ENCODE peak calls at places on chromosomes 12 and 14, in nine cellular contexts. One of them, this sample, is unnamed.

GRCh38 chr14:94596361-94596760 is 15.1 kb downstream of the SERPINA5 start:
- DNase-seq in HS-27A: no peak
- DNase-seq in activated CD8-positive, alpha-beta memory T cell treated with anti-CD3 and anti-CD28 coated beads for 1 hour: no peak
- DNase-seq in GM20000: no peak
- DNase-seq in head of caudate nucleus: no peak
- DNase-seq in left cardiac atrium: no peak
- DNase-seq in NCI-H2081: no peak
- DNase-seq in germinal center: no peak
- DNase-seq in GM23248: no peak
- DNase-seq in this sample: no peak

GRCh38 chr12:53048033-53048779 is 1.7 kb upstream of the TNS2 start:
- DNase-seq in HS-27A: peak; percentile 66
- DNase-seq in activated CD8-positive, alpha-beta memory T cell treated with anti-CD3 and anti-CD28 coated beads for 1 hour: no peak
- DNase-seq in GM20000: no peak
- DNase-seq in head of caudate nucleus: peak; percentile 65
- DNase-seq in left cardiac atrium: peak; percentile 74
- DNase-seq in NCI-H2081: no peak
- DNase-seq in germinal center: no peak
- DNase-seq in GM23248: peak; percentile 59
- DNase-seq in this sample: no peak

GRCh38 chr12:40192704-40193255 is 32.0 kb upstream of the LRRK2 start:
- DNase-seq in HS-27A: no peak
- DNase-seq in activated CD8-positive, alpha-beta memory T cell treated with anti-CD3 and anti-CD28 coated beads for 1 hour: no peak
- DNase-seq in GM20000: peak; percentile 42
- DNase-seq in head of caudate nucleus: no peak
- DNase-seq in left cardiac atrium: no peak
- DNase-seq in NCI-H2081: no peak
- DNase-seq in germinal center: peak; percentile 23
- DNase-seq in GM23248: no peak
- DNase-seq in this sample: no peak

GRCh38 chr14:72946491-72946890 is 20.2 kb downstream of the DCAF4 start:
- DNase-seq in HS-27A: no peak
- DNase-seq in activated CD8-positive, alpha-beta memory T cell treated with anti-CD3 and anti-CD28 coated beads for 1 hour: no peak
- DNase-seq in GM20000: no peak
- DNase-seq in head of caudate nucleus: no peak
- DNase-seq in left cardiac atrium: no peak
- DNase-seq in NCI-H2081: no peak
- DNase-seq in germinal center: no peak
- DNase-seq in GM23248: no peak
- DNase-seq in this sample: no peak

GRCh38 chr12:93093243-93093642 is 164.1 kb upstream of the EEA1 start:
- DNase-seq in HS-27A: no peak
- DNase-seq in activated CD8-positive, alpha-beta memory T cell treated with anti-CD3 and anti-CD28 coated beads for 1 hour: no peak
- DNase-seq in GM20000: no peak
- DNase-seq in head of caudate nucleus: no peak
- DNase-seq in left cardiac atrium: no peak
- DNase-seq in NCI-H2081: no peak
- DNase-seq in germinal center: no peak
- DNase-seq in GM23248: no peak
- DNase-seq in this sample: no peak

GRCh38 chr14:50821471-50822464 is 9.2 kb downstream of the NIN start:
- DNase-seq in HS-27A: no peak
- DNase-seq in activated CD8-positive, alpha-beta memory T cell treated with anti-CD3 and anti-CD28 coated beads for 1 hour: no peak
- DNase-seq in GM20000: peak; percentile 28
- DNase-seq in head of caudate nucleus: no peak
- DNase-seq in left cardiac atrium: no peak
- DNase-seq in NCI-H2081: no peak
- DNase-seq in germinal center: no peak
- DNase-seq in GM23248: no peak
- DNase-seq in this sample: no peak

GRCh38 chr14:41986726-41987125 is 380.1 kb downstream of the LRFN5 start:
- DNase-seq in HS-27A: no peak
- DNase-seq in activated CD8-positive, alpha-beta memory T cell treated with anti-CD3 and anti-CD28 coated beads for 1 hour: no peak
- DNase-seq in GM20000: no peak
- DNase-seq in head of caudate nucleus: no peak
- DNase-seq in left cardiac atrium: no peak
- DNase-seq in NCI-H2081: no peak
- DNase-seq in germinal center: no peak
- DNase-seq in GM23248: peak; percentile 63
- DNase-seq in this sample: no peak

GRCh38 chr14:85529803-85530574 is at the start of gene FLRT2:
- DNase-seq in HS-27A: peak; percentile 57
- DNase-seq in activated CD8-positive, alpha-beta memory T cell treated with anti-CD3 and anti-CD28 coated beads for 1 hour: no peak
- DNase-seq in GM20000: peak; percentile 7
- DNase-seq in head of caudate nucleus: peak; percentile 58
- DNase-seq in left cardiac atrium: peak; percentile 74
- DNase-seq in NCI-H2081: no peak
- DNase-seq in germinal center: no peak
- DNase-seq in GM23248: peak; percentile 78
- DNase-seq in this sample: no peak

This sample was measured in cortex of kidney.